ENCODE peak calls at places on chromosomes 5 and 9, in seven cellular contexts. P is SK-N-SH, Q is HCT116, U is GM12878, T is H1, F is K562, B is HepG2. D is an unnamed sample.

GRCh38 chr9:24545285-24545684 is 412 bp downstream of the IZUMO3 start:
- DNase-seq in F (no peak), P (no peak), U (no peak), T (no peak), B (no peak), Q (no peak), D (no peak)

GRCh38 chr5:143228597-143229293 is 174.7 kb downstream of the NR3C1 start:
- DNase-seq in P (no peak), T (no peak), Q (no peak), B (no peak), F (no peak), U (no peak), D (no peak)

GRCh38 chr5:72166070-72166979 is 59.0 kb downstream of the MAP1B start:
- DNase-seq in Q (no peak), P (peak; percentile 78), F (peak; percentile 62), B (no peak), U (no peak), T (peak; percentile 54), D (no peak)

GRCh38 chr5:172975289-172975688 is 8.3 kb upstream of the ATP6V0E1 start:
- DNase-seq in B (no peak), Q (no peak), T (no peak), F (no peak), P (no peak), U (no peak), D (no peak)

GRCh38 chr9:96100385-96100978 is 201.5 kb downstream of the HSD17B3 start:
- DNase-seq in Q (no peak), F (no peak), U (no peak), T (no peak), B (no peak), P (no peak), D (no peak)

GRCh38 chr5:3602713-3603502 is 7.3 kb downstream of the IRX1 start:
- DNase-seq in P (peak; percentile 67), U (no peak), Q (no peak), F (peak; percentile 57), T (peak; percentile 87), B (peak; percentile 1), D (no peak)

GRCh38 chr5:167063788-167064187 is 1227.7 kb upstream of the WWC1 start:
- DNase-seq in P (peak; percentile 7), Q (no peak), F (no peak), U (no peak), T (no peak), B (no peak), D (no peak)

GRCh38 chr9:127022913-127023665 is 99.3 kb downstream of the ANGPTL2 start:
- DNase-seq in F (no peak), U (no peak), P (no peak), B (no peak), T (no peak), Q (no peak), D (no peak)

GRCh38 chr5:157442989-157443619 is 16.9 kb upstream of the NIPAL4 start:
- DNase-seq in F (no peak), Q (no peak), P (peak; percentile 82), U (no peak), B (no peak), T (no peak), D (no peak)
- TF ChIP-seq JUND in F (no peak), Q (no peak), P (no peak), U (no peak), B (no peak), T (no peak), D (no peak)

GRCh38 chr5:178870411-178870810 is 10.7 kb downstream of the ZNF354B start:
- DNase-seq in F (no peak), U (no peak), T (no peak), P (no peak), B (no peak), Q (no peak), D (no peak)
- TF ChIP-seq JUND in F (no peak), U (no peak), T (no peak), P (no peak), B (no peak), Q (no peak), D (no peak)

GRCh38 chr5:93956006-93956405 is 214.6 kb upstream of the POU5F2 start:
- DNase-seq in U (no peak), T (no peak), P (no peak), B (no peak), Q (no peak), F (no peak), D (no peak)

GRCh38 chr5:93960044-93960443 is 218.6 kb upstream of the POU5F2 start:
- DNase-seq in Q (no peak), U (no peak), T (no peak), F (no peak), P (no peak), B (no peak), D (no peak)

GRCh38 chr5:93953442-93953841 is 212.0 kb upstream of the POU5F2 start:
- DNase-seq in P (no peak), B (no peak), T (no peak), U (no peak), Q (no peak), F (no peak), D (no peak)

GRCh38 chr5:93954421-93955069 is 213.1 kb upstream of the POU5F2 start:
- DNase-seq in F (no peak), T (no peak), U (no peak), P (no peak), Q (no peak), B (no peak), D (no peak)
- TF ChIP-seq JUND in F (no peak), T (no peak), U (no peak), P (no peak), Q (no peak), B (no peak), D (no peak)

GRCh38 chr5:68368280-68368679 is 152.7 kb downstream of the PIK3R1 start:
- DNase-seq in P (no peak), T (no peak), U (no peak), Q (no peak), B (peak; percentile 1), F (no peak), D (no peak)

GRCh38 chr5:68368686-68369359 is 153.3 kb downstream of the PIK3R1 start:
- DNase-seq in P (no peak), B (no peak), Q (no peak), U (no peak), T (no peak), F (no peak), D (no peak)

GRCh38 chr5:68367717-68368116 is 152.2 kb downstream of the PIK3R1 start:
- DNase-seq in U (no peak), P (no peak), B (no peak), T (no peak), F (no peak), Q (no peak), D (no peak)

GRCh38 chr5:68365894-68366293 is 150.3 kb downstream of the PIK3R1 start:
- DNase-seq in P (no peak), U (peak; percentile 31), F (no peak), T (no peak), Q (no peak), B (no peak), D (no peak)

GRCh38 chr5:68367274-68367673 is 151.7 kb downstream of the PIK3R1 start:
- DNase-seq in F (no peak), B (no peak), P (no peak), U (no peak), T (no peak), Q (no peak), D (no peak)
- TF ChIP-seq JUND in F (no peak), B (no peak), P (no peak), U (no peak), T (no peak), Q (no peak), D (no peak)

DNA sequence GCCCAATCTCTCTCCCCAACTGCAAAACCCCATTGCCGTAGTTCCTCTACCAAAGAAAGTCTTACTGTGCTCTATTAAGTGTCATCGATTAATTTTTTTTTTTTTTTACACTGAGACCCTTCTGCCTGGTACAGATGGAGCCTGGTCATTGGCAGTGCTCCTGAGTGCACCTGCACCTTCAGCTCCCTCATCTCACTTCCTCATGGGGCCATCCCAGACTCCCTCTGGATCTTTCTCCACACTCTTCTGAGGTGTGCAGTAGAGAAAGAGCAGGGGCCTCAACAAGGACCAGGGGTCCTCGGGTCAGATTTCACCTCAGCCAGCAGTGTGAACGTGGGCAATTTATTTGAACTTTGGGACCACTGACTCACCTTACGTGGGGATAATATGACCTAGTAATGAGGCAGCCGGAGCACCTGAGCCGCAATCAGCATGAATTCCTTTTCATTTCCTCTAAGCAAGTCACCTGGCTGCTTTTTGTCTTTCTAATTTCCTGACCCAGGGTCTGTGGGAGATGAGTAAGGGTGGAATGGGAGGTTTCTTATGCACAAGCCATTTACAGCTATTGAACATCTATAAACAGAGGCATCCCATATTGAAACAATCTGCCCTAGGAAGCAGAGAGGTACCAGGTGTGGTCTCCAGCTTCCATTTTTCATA is 22.3 kb upstream of the GABRP start:
- DNase-seq in F (no peak), P (no peak), U (no peak), T (no peak), Q (no peak), B (no peak), D (no peak)
- TF ChIP-seq JUND in F (no peak), P (no peak), U (no peak), T (no peak), Q (no peak), B (no peak), D (no peak)

GRCh38 chr5:135979510-135979909 is 24.7 kb upstream of the LECT2 start:
- DNase-seq in U (no peak), F (no peak), Q (no peak), T (no peak), B (no peak), P (no peak), D (no peak)
- TF ChIP-seq JUND in U (no peak), F (no peak), Q (no peak), T (no peak), B (no peak), P (peak; percentile 72), D (no peak)

GRCh38 chr9:17802249-17802857 is 223.5 kb downstream of the SH3GL2 start:
- DNase-seq in P (peak; percentile 10), F (no peak), U (no peak), B (no peak), T (no peak), Q (no peak), D (no peak)

GRCh38 chr9:17795708-17796107 is 216.8 kb downstream of the SH3GL2 start:
- DNase-seq in U (no peak), P (no peak), T (no peak), B (no peak), Q (no peak), F (no peak), D (no peak)

GRCh38 chr9:17799383-17799782 is 220.5 kb downstream of the SH3GL2 start:
- DNase-seq in U (no peak), B (no peak), F (no peak), T (no peak), Q (no peak), P (no peak), D (no peak)

GRCh38 chr9:17800397-17800796 is 221.5 kb downstream of the SH3GL2 start:
- DNase-seq in T (no peak), U (no peak), P (no peak), B (no peak), Q (no peak), F (no peak), D (no peak)
- TF ChIP-seq JUND in T (no peak), U (no peak), P (no peak), B (no peak), Q (no peak), F (no peak), D (no peak)

DNA sequence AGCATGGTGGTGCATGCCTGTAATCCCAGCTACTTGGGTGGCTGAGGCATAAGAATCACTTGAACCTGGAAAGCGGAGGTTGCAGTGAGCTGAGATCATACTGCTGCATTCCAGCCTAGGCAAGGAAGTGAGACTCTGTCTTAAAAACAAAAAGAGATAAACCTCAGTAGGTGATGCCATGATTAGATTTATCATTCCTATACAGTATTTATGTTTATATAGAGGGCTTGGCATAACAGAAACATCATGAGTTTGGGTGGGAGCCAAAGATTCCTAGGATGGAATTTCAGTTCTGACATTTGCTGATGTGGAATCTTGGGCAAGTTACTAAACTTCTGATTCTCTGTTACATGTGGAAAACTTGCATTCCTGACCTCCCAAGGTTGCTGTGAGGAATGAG is 22.3 kb downstream of the RFK start:
- DNase-seq in T (no peak), Q (no peak), B (no peak), P (no peak), F (no peak), U (no peak), D (no peak)
- TF ChIP-seq JUND in T (no peak), Q (no peak), B (no peak), P (no peak), F (no peak), U (no peak), D (no peak)